ENCODE peak calls at places on chromosomes 6 and 20, in ten cellular contexts. F, E, U, H, Z, W, Y, T, C and G are unnamed samples.

GRCh38 chr6:167738386-167738785 is 88.3 kb upstream of the AFDN start:
- DNase-seq in C (no peak), E (no peak), F (no peak), H (no peak), Y (no peak), Z (no peak), U (no peak), T (no peak), W (no peak), G (no peak)

GRCh38 chr20:10610266-10610665 is 63.5 kb downstream of the JAG1 start:
- DNase-seq in F (no peak), T (no peak), U (no peak), E (no peak), H (no peak), Z (no peak), C (no peak), Y (no peak), W (no peak), G (no peak)

GRCh38 chr20:37943033-37943432 is 40.1 kb downstream of the VSTM2L start:
- DNase-seq in E (peak), U (no peak), C (no peak), W (no peak), F (no peak), Y (no peak), Z (no peak), H (no peak), T (no peak), G (no peak)

GRCh38 chr20:39066464-39066863 is 104.3 kb downstream of the DHX35 start:
- DNase-seq in E (no peak), W (peak), Z (no peak), Y (peak), H (no peak), F (no peak), T (no peak), U (no peak), C (no peak), G (no peak)

GRCh38 chr20:62647521-62648317 is 5.4 kb downstream of the SLCO4A1 start:
- DNase-seq in E (no peak), F (no peak), H (no peak), Z (no peak), T (no peak), Y (no peak), U (no peak), C (no peak), W (peak), G (no peak)

GRCh38 chr20:5650191-5650691 is 100.0 kb upstream of the SHLD1 start:
- DNase-seq in H (no peak), U (no peak), F (no peak), E (no peak), W (no peak), Z (no peak), C (peak), T (no peak), Y (no peak), G (no peak)

GRCh38 chr20:49278817-49279676 is 1.2 kb upstream of the ZNFX1 start:
- DNase-seq in Z (no peak), U (no peak), C (no peak), T (peak), E (no peak), F (peak), Y (no peak), W (peak), H (no peak), G (no peak)

GRCh38 chr6:68053805-68054373 is 581.2 kb upstream of the ADGRB3 start:
- DNase-seq in W (no peak), H (no peak), T (no peak), C (no peak), Y (no peak), E (no peak), U (no peak), F (no peak), Z (no peak), G (no peak)

GRCh38 chr6:112007254-112007653 is 46.6 kb upstream of the CCN6 start:
- DNase-seq in W (no peak), H (no peak), U (no peak), E (no peak), Y (no peak), Z (no peak), C (no peak), T (no peak), F (no peak), G (no peak)

GRCh38 chr20:45910670-45911485 is 1.1 kb downstream of the PLTP start:
- DNase-seq in Y (peak), U (peak), W (peak), H (peak), E (peak), T (peak), Z (peak), F (peak), C (peak), G (peak)

GRCh38 chr20:9119776-9120175 is 50.9 kb downstream of the PLCB4 start:
- DNase-seq in C (no peak), Y (no peak), H (no peak), T (no peak), F (no peak), E (peak), Z (no peak), U (no peak), W (no peak), G (no peak)

GRCh38 chr6:107600936-107601335 is 111.0 kb downstream of the SOBP start:
- DNase-seq in W (peak), E (peak), Y (peak), Z (peak), H (peak), U (peak), F (peak), T (no peak), C (no peak), G (peak)

GRCh38 chr20:40506567-40506966 is 182.5 kb downstream of the MAFB start:
- DNase-seq in F (peak), Y (no peak), C (no peak), U (peak), Z (peak), W (no peak), H (peak), E (peak), T (peak), G (peak)

GRCh38 chr6:125784365-125784764 is 6.4 kb upstream of the NCOA7 start:
- DNase-seq in C (no peak), E (no peak), T (no peak), U (peak), Y (no peak), W (no peak), Z (no peak), F (no peak), H (peak), G (no peak)

GRCh38 chr20:462199-462991 is at the start of gene TBC1D20:
- DNase-seq in Z (peak), H (peak), T (peak), C (peak), F (peak), E (peak), W (peak), U (peak), Y (peak), G (peak)

GRCh38 chr20:32006841-32007786 is 3.1 kb upstream of the CCM2L start:
- DNase-seq in Y (no peak), F (no peak), C (no peak), E (no peak), W (peak), H (no peak), U (peak), T (no peak), Z (no peak), G (no peak)

GRCh38 chr6:156777866-156778614 is 862 bp downstream of the ARID1B start:
- DNase-seq in E (peak), H (peak), Y (peak), Z (no peak), T (peak), F (peak), U (peak), C (peak), W (peak), G (no peak)

GRCh38 chr6:4902363-4902762 is 101.5 kb downstream of the RPP40 start:
- DNase-seq in C (peak), E (no peak), W (no peak), T (no peak), F (no peak), H (no peak), Y (no peak), Z (no peak), U (no peak), G (no peak)

GRCh38 chr20:24950128-24950835 is 1.2 kb downstream of the CST7 start:
- DNase-seq in U (no peak), H (no peak), F (no peak), Y (no peak), W (no peak), E (no peak), C (no peak), T (no peak), Z (no peak), G (no peak)

GRCh38 chr6:52416629-52417151 is 3.5 kb upstream of the EFHC1 start:
- DNase-seq in Y (no peak), C (peak), H (peak), Z (no peak), F (no peak), E (peak), T (no peak), U (peak), W (peak), G (no peak)

GRCh38 chr20:62787329-62787728 is 8.9 kb upstream of the MRGBP start:
- DNase-seq in C (no peak), F (no peak), U (no peak), H (no peak), Z (no peak), W (no peak), Y (no peak), E (no peak), T (no peak), G (no peak)